ENCODE peak calls at places on chromosomes 2 and 18, in five cellular contexts. T is H7, Q is aorta, M is H1, F is tibial nerve. V is an unnamed sample.
A peak's percentile ranks its signal among the peaks of the same experiment; 100 is the strongest.

GRCh38 chr2:151575338-151575737 is 158.9 kb downstream of the NEB start:
- DNase-seq in T (no peak), Q (no peak), M (no peak), F (no peak), V (no peak)

GRCh38 chr2:236969075-236969474 is 116.6 kb upstream of the COPS8 start:
- DNase-seq in T (no peak), Q (no peak), M (no peak), F (no peak), V (peak; percentile 24)

GRCh38 chr2:138503087-138503442 is 1.5 kb downstream of the SPOPL start:
- DNase-seq in T (no peak), Q (no peak), M (no peak), F (no peak), V (no peak)

GRCh38 chr18:23977709-23978483 is 36.7 kb upstream of the TTC39C start:
- DNase-seq in T (no peak), Q (no peak), M (no peak), F (no peak), V (no peak)

GRCh38 chr2:172293952-172294351 is 133.4 kb upstream of the ITGA6 start:
- DNase-seq in T (no peak), Q (peak; percentile 77), M (no peak), F (peak; percentile 66), V (no peak)

GRCh38 chr2:226216578-226216977 is 583.0 kb downstream of the IRS1 start:
- DNase-seq in T (no peak), Q (no peak), M (no peak), F (no peak), V (no peak)

GRCh38 chr2:189312643-189313042 is 128.6 kb upstream of the WDR75 start:
- DNase-seq in T (no peak), Q (no peak), M (no peak), F (no peak), V (no peak)

GRCh38 chr2:65548571-65549261 is 116.3 kb upstream of the SPRED2 start:
- DNase-seq in T (no peak), Q (no peak), M (no peak), F (no peak), V (no peak)

GRCh38 chr18:23689031-23689615 is at the start of gene LAMA3:
- DNase-seq in T (no peak), Q (peak; percentile 63), M (no peak), F (no peak), V (peak; percentile 80)

GRCh38 chr2:32310577-32310976 is 32.9 kb downstream of the YIPF4 start:
- DNase-seq in T (no peak), Q (no peak), M (no peak), F (no peak), V (no peak)

GRCh38 chr2:26946841-26947784 is 23.3 kb upstream of the MAPRE3 start:
- DNase-seq in T (peak; percentile 60), Q (peak; percentile 74), M (no peak), F (peak; percentile 36), V (no peak)

GRCh38 chr2:190679813-190680591 is 31.1 kb downstream of the NAB1 start:
- DNase-seq in T (peak; percentile 43), Q (no peak), M (peak; percentile 63), F (no peak), V (peak; percentile 93)

GRCh38 chr2:157228946-157229345 is 28.6 kb upstream of the GALNT5 start:
- DNase-seq in T (no peak), Q (no peak), M (no peak), F (no peak), V (no peak)

GRCh38 chr2:12379143-12379542 is 337.6 kb upstream of the TRIB2 start:
- DNase-seq in T (no peak), Q (no peak), M (no peak), F (no peak), V (no peak)

GRCh38 chr2:206390181-206390580 is 53.2 kb upstream of the ADAM23 start:
- DNase-seq in T (no peak), Q (no peak), M (no peak), F (no peak), V (no peak)

GRCh38 chr2:133774675-133775005 is 206.4 kb upstream of the NCKAP5 start:
- DNase-seq in T (no peak), Q (peak; percentile 67), M (no peak), F (peak; percentile 51), V (no peak)

GRCh38 chr2:186827426-186827825 is 21.5 kb downstream of the ZSWIM2 start:
- DNase-seq in T (no peak), Q (no peak), M (no peak), F (no peak), V (no peak)

GRCh38 chr2:118529931-118530330 is 317.5 kb downstream of the EN1 start:
- DNase-seq in T (peak; percentile 56), Q (no peak), M (peak; percentile 49), F (no peak), V (peak; percentile 57)

GRCh38 chr2:210227689-210228088 is 2.4 kb upstream of the ACADL start:
- DNase-seq in T (no peak), Q (no peak), M (no peak), F (no peak), V (no peak)

GRCh38 chr2:127415593-127416485 is 2.4 kb upstream of the PROC start:
- DNase-seq in T (peak; percentile 96), Q (peak; percentile 76), M (no peak), F (no peak), V (peak; percentile 96)

GRCh38 chr2:43853141-43854081 is 14.6 kb downstream of the ABCG8 start:
- DNase-seq in T (peak; percentile 10), Q (no peak), M (no peak), F (no peak), V (no peak)

GRCh38 chr2:132979339-132980093 is 309.5 kb upstream of the LYPD1 start:
- DNase-seq in T (no peak), Q (no peak), M (no peak), F (no peak), V (no peak)

GRCh38 chr2:19860022-19860421 is 41.8 kb downstream of the TTC32 start:
- DNase-seq in T (no peak), Q (peak; percentile 91), M (no peak), F (no peak), V (no peak)

GRCh38 chr18:74916773-74917393 is 292.1 kb downstream of the PTGR3 start:
- DNase-seq in T (no peak), Q (no peak), M (no peak), F (no peak), V (no peak)

GRCh38 chr2:234960091-234961088 is 8.6 kb downstream of the SH3BP4 start:
- DNase-seq in T (no peak), Q (no peak), M (no peak), F (no peak), V (peak; percentile 23)

GRCh38 chr2:136207030-136207623 is 89.2 kb upstream of the CXCR4 start:
- DNase-seq in T (no peak), Q (peak; percentile 68), M (no peak), F (peak; percentile 11), V (no peak)

GRCh38 chr18:63320690-63321265 is 1.2 kb upstream of the BCL2 start:
- DNase-seq in T (peak; percentile 56), Q (peak; percentile 59), M (no peak), F (peak; percentile 34), V (peak; percentile 76)

GRCh38 chr18:4640349-4641012 is 185.4 kb upstream of the DLGAP1 start:
- DNase-seq in T (peak; percentile 6), Q (no peak), M (no peak), F (no peak), V (no peak)

GRCh38 chr2:112805542-112805941 is 21.2 kb upstream of the IL1A start:
- DNase-seq in T (no peak), Q (no peak), M (no peak), F (no peak), V (no peak)

GRCh38 chr2:88845772-88846661 is 154.5 kb downstream of the RPIA start:
- DNase-seq in T (no peak), Q (no peak), M (no peak), F (no peak), V (no peak)

GRCh38 chr2:55887351-55887750 is 36.2 kb downstream of the EFEMP1 start:
- DNase-seq in T (no peak), Q (no peak), M (no peak), F (no peak), V (no peak)

GRCh38 chr2:55883829-55884228 is 39.8 kb downstream of the EFEMP1 start:
- DNase-seq in T (no peak), Q (no peak), M (no peak), F (no peak), V (no peak)

GRCh38 chr2:55885944-55886281 is 37.7 kb downstream of the EFEMP1 start:
- DNase-seq in T (no peak), Q (no peak), M (no peak), F (no peak), V (no peak)

GRCh38 chr2:55883339-55883738 is 40.2 kb downstream of the EFEMP1 start:
- DNase-seq in T (no peak), Q (peak; percentile 52), M (no peak), F (no peak), V (no peak)

DNA sequence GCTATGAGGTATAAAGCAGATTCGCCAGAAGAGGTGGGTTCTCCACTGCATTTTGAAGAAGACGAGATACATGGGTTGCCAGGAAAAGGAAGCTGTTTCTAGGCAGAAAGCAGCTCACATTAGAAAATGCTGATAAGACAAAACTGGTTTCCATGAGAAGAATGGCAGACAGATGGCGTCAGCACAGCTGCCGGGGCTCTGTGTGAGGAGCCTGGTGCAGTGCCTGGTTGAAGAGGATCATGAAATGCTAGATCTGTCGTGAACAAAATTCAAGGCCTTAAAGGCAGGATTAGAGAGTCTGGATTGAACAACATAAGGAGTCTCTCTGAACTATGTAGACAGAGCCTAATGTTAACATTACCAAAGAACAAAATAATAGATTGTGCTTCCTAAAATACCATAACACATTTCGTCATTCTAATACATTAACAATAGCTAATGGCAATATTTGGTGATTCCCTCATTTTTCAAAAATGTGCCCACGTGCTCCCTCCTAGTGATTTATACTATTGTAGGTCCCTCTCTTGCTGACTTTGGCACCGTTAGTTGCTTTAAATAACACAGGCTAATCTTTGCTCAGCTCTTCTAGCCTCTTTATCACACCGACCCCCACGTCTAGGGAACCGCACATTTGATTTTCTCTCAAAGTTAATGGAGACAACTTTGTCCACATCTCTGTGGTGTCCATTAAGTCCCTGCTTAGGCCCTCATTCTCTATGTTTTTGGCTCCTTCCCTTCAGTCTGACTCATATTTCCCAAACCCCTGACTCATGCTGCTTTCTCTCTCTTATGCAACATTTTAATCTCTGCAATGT is 38.2 kb downstream of the EFEMP1 start:
- DNase-seq in T (no peak), Q (peak; percentile 67), M (no peak), F (no peak), V (no peak)
- H3K4me3 ChIP-seq in T (no peak overlapping the region), Q (no peak overlapping the region), M (no peak overlapping the region), F (no peak overlapping the region), V (no peak overlapping the region)

GRCh38 chr18:35582899-35583558 is 1.5 kb downstream of the GALNT1 start:
- DNase-seq in T (no peak), Q (no peak), M (no peak), F (no peak), V (no peak)
- H3K4me3 ChIP-seq in T (no peak overlapping the region), Q (no peak overlapping the region), M (no peak overlapping the region), F (no peak overlapping the region), V (peak overlapping the region; percentile 84)

GRCh38 chr2:54582987-54583386 is 126.9 kb downstream of the SPTBN1 start:
- DNase-seq in T (no peak), Q (no peak), M (no peak), F (no peak), V (no peak)
- H3K4me3 ChIP-seq in T (no peak overlapping the region), Q (no peak overlapping the region), M (no peak overlapping the region), F (no peak overlapping the region), V (no peak overlapping the region)

DNA sequence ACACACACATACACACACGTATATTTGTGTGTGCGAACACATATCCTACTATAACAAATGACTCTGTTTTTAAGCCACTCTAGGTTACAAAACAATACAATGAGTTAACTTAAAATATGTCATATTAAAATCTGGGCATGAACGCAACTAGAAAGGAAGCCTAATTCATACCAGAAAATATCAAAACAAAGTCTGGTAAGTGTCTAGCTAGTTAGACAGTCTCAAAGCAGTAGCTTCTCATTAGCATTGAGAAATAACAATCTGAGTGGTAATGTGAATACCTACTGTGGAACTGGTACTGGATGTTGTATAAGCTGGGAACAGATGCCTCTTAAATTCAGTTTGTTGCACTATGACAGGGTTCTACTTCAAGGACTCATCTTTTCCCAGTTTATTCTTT is 32.5 kb upstream of the WIPF1 start:
- DNase-seq in T (no peak), Q (no peak), M (no peak), F (no peak), V (no peak)
- H3K4me3 ChIP-seq in T (no peak overlapping the region), Q (no peak overlapping the region), M (no peak overlapping the region), F (no peak overlapping the region), V (no peak overlapping the region)